ENCODE peak calls at places on chromosomes 5 and 9, in nine cellular contexts. W is T-helper 9 cell; T is amygdala; Z is foreskin fibroblast; U is AG08396; F is Panc1; N is activated T-helper 2 cell treated with anti-CD3 and anti-CD28 coated beads, Interferon-gamma antibody, Interleukin-2, Interleukin-4, amounts not matched to agents 10 μg/mL and 5 μg/mL and 100 μg/mL, durations not matched to agents 14 hours and 24 hours and 36 hours; I is ascending aorta; K is T-helper 1 cell. O is an unnamed sample.

GRCh38 chr5:127492854-127493738 is 24.3 kb upstream of the PRRC1 start:
- DNase-seq in N (no peak), Z (peak), F (peak), T (no peak), I (no peak), K (no peak), W (no peak), U (peak), O (peak)

GRCh38 chr5:146380714-146381113 is 42.1 kb downstream of the POU4F3 start:
- DNase-seq in F (no peak), U (no peak), K (no peak), W (no peak), N (no peak), Z (no peak), T (no peak), I (no peak), O (no peak)

GRCh38 chr5:100900796-100901731 is 2.0 kb downstream of the ST8SIA4 start:
- DNase-seq in U (no peak), Z (peak), T (no peak), K (peak), F (no peak), N (peak), I (peak), W (peak), O (peak)

GRCh38 chr5:118529361-118530154 is 458.8 kb downstream of the DTWD2 start:
- DNase-seq in T (no peak), Z (no peak), I (no peak), U (no peak), N (no peak), F (no peak), K (no peak), W (no peak), O (no peak)

GRCh38 chr5:96115467-96115812 is 153.8 kb upstream of the ELL2 start:
- DNase-seq in I (no peak), K (no peak), T (no peak), F (no peak), Z (no peak), N (no peak), W (no peak), U (no peak), O (no peak)

GRCh38 chr5:160054831-160055230 is 45.9 kb downstream of the TTC1 start:
- DNase-seq in Z (peak), K (no peak), W (no peak), N (no peak), I (no peak), T (no peak), F (peak), U (peak), O (no peak)

GRCh38 chr9:98518556-98518955 is 190.2 kb downstream of the GABBR2 start:
- DNase-seq in I (no peak), U (no peak), F (no peak), Z (no peak), T (no peak), N (no peak), W (no peak), K (no peak), O (no peak)

GRCh38 chr5:583645-584044 is 28.5 kb upstream of the CEP72 start:
- DNase-seq in U (no peak), F (no peak), I (peak), N (no peak), Z (no peak), T (no peak), K (no peak), W (no peak), O (no peak)

GRCh38 chr9:91035825-91036208 is 234.2 kb downstream of the SYK start:
- DNase-seq in U (no peak), F (no peak), W (no peak), N (no peak), Z (no peak), K (no peak), I (no peak), T (no peak), O (no peak)

GRCh38 chr5:104299998-104300706 is 737.6 kb upstream of the NUDT12 start:
- DNase-seq in I (no peak), N (no peak), Z (no peak), U (no peak), F (no peak), K (no peak), W (no peak), T (no peak), O (no peak)

GRCh38 chr5:138032028-138032571 is 779 bp downstream of the FAM13B start:
- DNase-seq in K (no peak), W (no peak), N (no peak), U (no peak), Z (peak), T (no peak), I (peak), F (no peak), O (peak)

GRCh38 chr9:27888661-27889295 is 315.5 kb upstream of the C9orf72 start:
- DNase-seq in I (no peak), U (no peak), F (peak), T (no peak), N (peak), W (no peak), Z (no peak), K (no peak), O (peak)

GRCh38 chr5:138488481-138488945 is 23.2 kb downstream of the EGR1 start:
- DNase-seq in U (no peak), K (no peak), I (no peak), N (no peak), F (no peak), T (no peak), Z (peak), W (no peak), O (no peak)

GRCh38 chr5:132776077-132776931 is 735 bp downstream of the SEPTIN8 start:
- DNase-seq in W (no peak), I (no peak), Z (peak), T (no peak), U (peak), F (no peak), N (no peak), K (no peak), O (peak)

GRCh38 chr9:116842658-116843057 is 155.6 kb downstream of the TRIM32 start:
- DNase-seq in W (no peak), U (no peak), K (no peak), N (no peak), F (no peak), I (no peak), T (no peak), Z (no peak), O (no peak)

GRCh38 chr5:143248391-143248790 is 155.1 kb downstream of the NR3C1 start:
- DNase-seq in I (no peak), N (no peak), K (no peak), T (no peak), W (no peak), U (no peak), F (no peak), Z (peak), O (no peak)

GRCh38 chr5:109143001-109143400 is 266.8 kb downstream of the PJA2 start:
- DNase-seq in W (no peak), T (no peak), U (no peak), Z (peak), F (no peak), K (no peak), I (no peak), N (no peak), O (no peak)

GRCh38 chr5:172473427-172473826 is 19.1 kb upstream of the SH3PXD2B start:
- DNase-seq in K (no peak), U (no peak), Z (no peak), W (no peak), F (no peak), I (no peak), N (no peak), T (no peak), O (no peak)

GRCh38 chr5:180291234-180291940 is 496 bp downstream of the MAPK9 start:
- DNase-seq in I (no peak), Z (peak), N (no peak), K (no peak), W (no peak), F (no peak), T (no peak), U (no peak), O (no peak)

O was measured in NCI-H2081.